ENCODE peak calls at places on chromosomes 12 and 14, in six cellular contexts. V is Peyer's patch, D is endothelial cell, C is lower leg skin, L is left ventricle myocardium inferior, W is A549. N is an unnamed sample.

GRCh38 chr12:62732861-62733427 is 202.0 kb downstream of the PPM1H start:
- DNase-seq in L (no peak), C (no peak), D (no peak), V (no peak), W (peak), N (no peak)

GRCh38 chr14:60775296-60775695 is 40.7 kb downstream of the MNAT1 start:
- DNase-seq in C (no peak), V (no peak), W (no peak), D (no peak), L (no peak), N (no peak)

GRCh38 chr12:64739778-64740177 is 19.4 kb downstream of the GNS start:
- DNase-seq in V (no peak), D (no peak), W (peak), L (no peak), C (no peak), N (no peak)

GRCh38 chr14:78967111-78967809 is 797.1 kb downstream of the NRXN3 start:
- DNase-seq in L (no peak), C (no peak), W (no peak), D (no peak), V (no peak), N (no peak)

GRCh38 chr12:94839347-94839746 is 164.2 kb downstream of the NDUFA12 start:
- DNase-seq in W (no peak), D (no peak), V (no peak), C (no peak), L (no peak), N (no peak)

GRCh38 chr12:69527506-69528272 is 57.5 kb downstream of the FRS2 start:
- DNase-seq in W (no peak), L (no peak), V (no peak), D (no peak), C (no peak), N (peak)

GRCh38 chr12:131905640-131906091 is 11.2 kb downstream of the ULK1 start:
- DNase-seq in D (no peak), L (no peak), W (no peak), C (no peak), V (no peak), N (no peak)

GRCh38 chr12:6229224-6229748 is 29.1 kb downstream of the CD9 start:
- DNase-seq in D (no peak), V (peak), C (peak), W (no peak), L (no peak), N (no peak)

GRCh38 chr12:4849024-4849594 is 60.6 kb upstream of the KCNA1 start:
- DNase-seq in V (peak), C (no peak), D (no peak), L (no peak), W (peak), N (no peak)

GRCh38 chr12:57545809-57546437 is 1.1 kb downstream of the DCTN2 start:
- DNase-seq in W (no peak), L (no peak), V (peak), C (no peak), D (no peak), N (peak)

GRCh38 chr12:116863275-116863767 is 17.9 kb downstream of the HRK start:
- DNase-seq in L (no peak), V (no peak), W (peak), C (no peak), D (peak), N (no peak)

DNA sequence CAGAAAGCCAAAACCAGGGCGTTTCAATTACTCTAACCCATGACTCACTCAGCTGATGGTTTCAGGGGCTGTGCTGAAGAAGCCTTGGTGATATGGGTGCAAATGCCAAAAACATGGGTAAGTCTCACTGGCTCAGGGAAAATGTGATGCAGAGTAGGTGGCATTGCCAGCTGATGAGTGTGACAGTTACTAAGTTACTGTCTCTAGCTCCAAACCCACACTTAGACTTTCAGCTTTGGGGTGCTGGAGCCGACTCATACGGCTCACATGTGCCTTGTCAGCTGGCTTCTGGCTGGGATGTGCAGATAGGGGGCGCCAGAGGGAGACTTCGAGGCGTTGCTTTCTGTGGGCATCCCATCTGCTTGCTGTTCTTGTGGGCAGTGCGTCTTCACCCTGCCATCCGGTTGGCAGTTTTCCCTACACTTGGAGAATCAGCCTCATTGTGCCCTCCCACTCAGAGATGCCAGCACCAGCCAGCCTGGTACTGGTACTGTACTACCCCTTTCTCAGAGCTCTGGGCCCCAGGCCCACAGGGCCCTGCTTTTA is 11.1 kb upstream of the KRT7 start:
- DNase-seq in W (peak), C (peak), V (peak), D (peak), L (peak), N (no peak)
- TF ChIP-seq CTCF in W (peak), C (no peak), V (peak), D (peak), L (peak), N (peak)

GRCh38 chr12:50351120-50352043 is 45.0 kb downstream of the FAM186A start:
- DNase-seq in D (no peak), W (peak), V (no peak), C (no peak), L (no peak), N (no peak)
- TF ChIP-seq CTCF in D (no peak), W (no peak), V (no peak), C (no peak), L (no peak), N (no peak)

DNA sequence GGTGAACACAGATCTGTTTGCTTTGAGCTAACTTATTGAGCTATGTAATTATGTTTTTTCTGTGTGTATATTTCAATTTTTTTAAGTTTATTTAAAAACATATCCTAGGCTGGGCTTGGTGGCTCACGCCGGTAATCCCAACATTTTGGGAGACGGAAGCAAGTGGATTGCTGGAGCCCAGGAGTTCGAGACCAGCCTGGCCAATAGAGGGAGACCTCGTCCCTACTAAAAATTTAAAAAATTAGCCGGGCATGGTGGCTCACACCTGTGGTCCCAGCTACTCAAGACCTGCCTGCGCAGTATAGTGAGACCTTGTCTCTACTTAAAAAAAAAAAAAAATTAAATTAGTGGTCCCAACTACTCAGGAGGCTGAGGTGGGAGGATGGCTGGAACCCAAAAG is 16.2 kb upstream of the RNASE1 start:
- DNase-seq in V (no peak), L (no peak), W (no peak), D (no peak), C (no peak), N (no peak)
- TF ChIP-seq CTCF in V (no peak), L (peak), W (peak), D (no peak), C (no peak), N (peak)

DNA sequence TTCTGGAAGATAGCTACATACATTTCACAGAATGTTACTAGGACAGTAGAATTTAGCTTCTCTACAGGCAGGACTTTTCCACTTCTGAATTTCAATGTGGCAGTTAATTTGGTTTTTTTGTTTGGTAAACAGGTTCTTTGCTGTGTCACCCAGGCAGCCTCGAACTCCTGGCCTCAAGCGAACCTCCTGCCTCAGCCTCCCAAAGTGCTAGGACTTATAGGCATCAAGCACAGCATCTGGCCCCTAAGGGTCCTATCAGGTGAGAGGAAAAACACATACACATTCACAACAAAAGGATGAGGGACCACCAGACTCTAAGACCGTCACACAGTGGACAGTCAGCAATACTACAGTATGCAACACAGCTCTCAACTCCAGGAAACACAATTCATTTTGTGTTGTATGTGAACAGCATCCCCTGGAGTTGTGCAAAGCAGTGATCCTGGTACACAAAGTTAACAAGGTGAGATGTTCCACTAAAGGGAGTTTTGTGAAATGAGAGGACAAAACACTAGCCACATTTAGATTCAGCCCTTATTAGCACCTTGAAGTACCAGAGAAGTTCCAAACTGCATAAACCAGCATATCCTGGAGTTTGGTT is 6.9 kb downstream of the ATP2B1 start:
- DNase-seq in L (no peak), V (no peak), D (no peak), C (no peak), W (peak), N (no peak)
- TF ChIP-seq CTCF in L (no peak), V (no peak), D (no peak), C (no peak), W (no peak), N (no peak)

N was measured in epithelial cell of proximal tubule.